ENCODE peak calls at places on chromosomes 7 and 10, in nine cellular contexts. X is astrocyte; A is A549; R is CD4-positive, alpha-beta T cell; T is transverse colon; K is lower lobe of right lung; J is keratinocyte; D is WERI-Rb-1; S is GM23248. M is an unnamed sample.

GRCh38 chr10:85927952-85928677 is 438.5 kb downstream of the GRID1 start:
- DNase-seq in J (peak; percentile 73), T (no peak), D (no peak), S (no peak), R (no peak), K (no peak), X (no peak), A (no peak), M (no peak)

GRCh38 chr10:124249196-124249595 is 155.8 kb upstream of the CHST15 start:
- DNase-seq in T (peak; percentile 2), K (peak; percentile 23), S (no peak), X (no peak), R (no peak), A (no peak), D (no peak), J (no peak), M (no peak)

GRCh38 chr7:2115739-2116065 is 117.0 kb downstream of the MAD1L1 start:
- DNase-seq in T (no peak), X (no peak), J (no peak), D (no peak), S (no peak), A (no peak), K (no peak), R (no peak), M (no peak)

GRCh38 chr7:134589491-134589941 is 40.6 kb downstream of the AKR1B15 start:
- DNase-seq in R (no peak), K (no peak), S (peak; percentile 65), D (no peak), T (no peak), J (no peak), A (no peak), X (peak; percentile 12), M (no peak)

GRCh38 chr7:75916259-75916658 is 1.3 kb downstream of the POR start:
- DNase-seq in A (no peak), K (no peak), J (no peak), S (no peak), X (no peak), R (no peak), T (no peak), D (no peak), M (no peak)

GRCh38 chr10:338176-339037 is 203.2 kb downstream of the ZMYND11 start:
- DNase-seq in T (no peak), K (no peak), J (peak; percentile 35), R (no peak), S (peak; percentile 33), A (peak; percentile 61), D (no peak), X (peak; percentile 66), M (peak; percentile 44)

GRCh38 chr10:102280397-102281015 is 35.2 kb downstream of the GBF1 start:
- DNase-seq in K (no peak), R (no peak), D (peak; percentile 34), X (peak; percentile 41), A (no peak), J (no peak), T (no peak), S (peak; percentile 15), M (no peak)

GRCh38 chr10:71351628-71352319 is 32.7 kb downstream of the SLC29A3 start:
- DNase-seq in D (no peak), K (peak; percentile 70), T (peak; percentile 66), J (no peak), R (no peak), S (no peak), X (no peak), A (no peak), M (no peak)

GRCh38 chr7:154777023-154777422 is 225.9 kb downstream of the PAXIP1 start:
- DNase-seq in S (peak; percentile 29), T (no peak), A (peak; percentile 16), J (no peak), K (no peak), X (peak; percentile 87), R (no peak), D (no peak), M (no peak)

GRCh38 chr7:44906980-44907379 is 21.6 kb upstream of the PURB start:
- DNase-seq in X (no peak), J (no peak), R (no peak), D (no peak), S (no peak), A (no peak), K (no peak), T (no peak), M (no peak)

GRCh38 chr10:17122052-17122451 is 7.6 kb downstream of the CUBN start:
- DNase-seq in X (no peak), T (no peak), R (no peak), A (no peak), J (no peak), S (no peak), K (no peak), D (no peak), M (no peak)

GRCh38 chr7:41096921-41097320 is 606.0 kb downstream of the INHBA start:
- DNase-seq in X (peak; percentile 100), A (no peak), J (no peak), K (no peak), S (peak; percentile 46), R (no peak), D (no peak), T (no peak), M (no peak)

GRCh38 chr7:70700055-70700934 is 431.6 kb upstream of the GALNT17 start:
- DNase-seq in J (no peak), R (no peak), A (no peak), K (no peak), S (no peak), D (no peak), X (no peak), T (no peak), M (no peak)

GRCh38 chr10:14477408-14477710 is 146.6 kb upstream of the FRMD4A start:
- DNase-seq in K (no peak), A (no peak), R (no peak), T (no peak), S (peak; percentile 72), D (no peak), J (no peak), X (peak; percentile 84), M (no peak)

GRCh38 chr10:118669020-118669766 is 73.7 kb upstream of the PRLHR start:
- DNase-seq in J (no peak), D (no peak), R (no peak), S (peak; percentile 82), X (peak; percentile 78), K (no peak), T (no peak), A (no peak), M (no peak)

DNA sequence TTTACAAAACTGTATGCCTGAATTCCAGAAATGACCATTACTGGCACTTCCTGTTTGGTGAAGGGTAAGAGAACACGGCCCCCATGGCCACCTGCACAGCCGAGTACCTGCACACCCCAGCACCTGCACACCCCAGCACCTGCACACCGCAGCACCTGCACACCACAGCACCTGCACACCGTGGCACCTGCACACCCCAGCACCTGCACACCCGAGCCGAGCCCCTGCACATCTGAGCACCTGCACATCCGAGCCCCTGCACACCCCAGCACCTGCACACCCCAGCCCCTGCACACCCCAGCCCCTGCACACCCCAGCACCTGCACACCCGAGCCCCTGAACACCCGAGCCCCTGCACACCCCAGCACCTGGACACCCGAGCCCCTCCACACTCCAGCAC is 243.5 kb downstream of the DNAJB6 start:
- DNase-seq in X (no peak), R (no peak), A (no peak), K (no peak), S (no peak), J (no peak), D (no peak), T (no peak), M (no peak)
- H3K9me3 ChIP-seq in X (no peaks in the 10 kb centered on the region), R (no peaks in the 10 kb centered on the region), A (no peaks in the 10 kb centered on the region), K (no peaks in the 10 kb centered on the region), S (no peaks in the 10 kb centered on the region), J (peaks cover 4% of the 10 kb centered on the region), D (no peaks in the 10 kb centered on the region), T (no peaks in the 10 kb centered on the region), M (no peaks in the 10 kb centered on the region)

DNA sequence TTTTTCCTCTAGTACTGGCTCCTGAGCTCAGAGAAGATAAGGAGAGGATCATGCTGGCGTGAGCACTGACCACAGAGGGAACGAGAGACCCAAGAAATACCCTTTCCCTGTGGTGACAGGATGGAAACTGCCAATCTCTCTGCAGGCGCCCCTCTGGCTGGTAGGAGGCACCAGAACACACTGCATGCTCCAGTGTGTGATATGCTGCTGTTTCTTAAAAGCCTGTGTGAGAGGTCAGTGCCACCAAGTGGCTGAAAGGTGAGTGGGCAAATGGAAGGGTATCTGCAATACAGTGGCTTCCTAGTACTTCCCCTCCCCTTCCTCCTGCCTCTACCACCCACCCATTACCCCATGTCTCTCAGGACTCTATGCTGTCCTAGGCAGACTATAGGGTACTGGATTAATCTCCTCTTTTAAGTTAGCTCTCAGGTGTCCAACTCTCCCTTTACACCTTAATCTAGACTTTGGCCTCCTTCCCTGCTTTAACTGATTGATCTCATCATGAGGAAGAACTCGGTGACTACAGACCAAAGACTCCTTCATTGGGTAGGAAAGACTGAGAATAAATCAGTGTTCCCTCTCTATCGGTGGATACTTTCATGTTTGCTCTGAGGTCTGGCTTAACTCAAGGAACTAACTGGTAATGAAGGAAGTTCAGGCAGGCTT is 283.6 kb downstream of the ADRA2A start:
- DNase-seq in J (no peak), T (peak; percentile 30), R (no peak), X (no peak), S (peak; percentile 62), K (peak; percentile 45), A (peak; percentile 69), D (peak; percentile 78), M (no peak)
- H3K27ac ChIP-seq in J (no peak overlapping the region), T (no peak overlapping the region), R (no peak overlapping the region), X (no peak overlapping the region), S (no peak overlapping the region), K (no peak overlapping the region), A (no peak overlapping the region), D (no peak overlapping the region), M (no peak overlapping the region)

DNA sequence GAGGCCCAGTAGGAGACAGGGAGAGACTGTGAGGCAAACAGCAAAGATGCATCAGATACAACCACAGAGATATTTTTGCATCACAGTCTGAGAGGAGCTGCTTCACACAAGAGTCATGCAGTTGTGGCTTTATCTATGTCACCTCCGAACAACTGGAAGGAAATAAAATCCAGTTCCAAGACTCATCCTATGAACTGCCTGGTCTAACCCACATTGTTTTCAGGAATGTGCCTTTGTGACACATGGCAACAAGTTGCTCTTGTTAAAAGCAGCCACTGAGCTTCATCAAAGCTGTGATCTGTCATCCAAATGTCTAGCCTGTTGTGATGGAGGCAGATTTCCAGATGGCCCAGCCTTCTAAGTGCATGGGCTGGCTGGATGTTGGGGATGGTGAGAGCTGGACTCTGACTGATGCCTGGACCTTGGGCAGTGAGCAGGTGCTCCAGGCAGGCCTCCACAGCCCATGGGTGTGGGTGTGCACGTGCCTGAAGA is 255.0 kb downstream of the BMPER start:
- DNase-seq in A (no peak), J (no peak), R (no peak), T (no peak), D (no peak), K (no peak), S (peak; percentile 97), X (peak; percentile 90), M (no peak)
- H3K9me3 ChIP-seq in A (peaks cover 3% of the 10 kb centered on the region), J (no peaks in the 10 kb centered on the region), R (no peaks in the 10 kb centered on the region), T (no peaks in the 10 kb centered on the region), D (no peaks in the 10 kb centered on the region), K (no peaks in the 10 kb centered on the region), S (no peaks in the 10 kb centered on the region), X (no peaks in the 10 kb centered on the region), M (no peaks in the 10 kb centered on the region)

GRCh38 chr10:60446070-60446833 is 56.6 kb upstream of the ANK3 start:
- DNase-seq in J (no peak), D (no peak), R (no peak), X (peak; percentile 43), T (no peak), A (no peak), K (no peak), S (peak; percentile 18), M (no peak)
- H3K27ac ChIP-seq in J (no peak overlapping the region), D (no peak overlapping the region), R (no peak overlapping the region), X (no peak overlapping the region), T (no peak overlapping the region), A (no peak overlapping the region), K (no peak overlapping the region), S (no peak overlapping the region), M (peak overlapping the region; percentile 64)